ENCODE peak calls at places on chromosomes 3 and 15, in seven cellular contexts. W, B, G, X, I, Z and D are unnamed samples.

GRCh38 chr3:157127268-157127667 is 32.7 kb downstream of the CCNL1 start:
- DNase-seq in W (no peak), B (no peak), G (no peak), X (no peak), I (no peak), Z (no peak), D (no peak)

GRCh38 chr3:50372349-50372748 is 13.0 kb upstream of the TMEM115 start:
- DNase-seq in W (no peak), B (no peak), G (no peak), X (no peak), I (no peak), Z (no peak), D (no peak)

GRCh38 chr3:184448321-184449160 is 68.7 kb downstream of the CHRD start:
- DNase-seq in W (no peak), B (no peak), G (no peak), X (no peak), I (no peak), Z (no peak), D (no peak)

GRCh38 chr3:46188708-46189107 is 19.4 kb downstream of the CCR1 start:
- DNase-seq in W (no peak), B (no peak), G (no peak), X (no peak), I (no peak), Z (no peak), D (no peak)

GRCh38 chr15:81313686-81314085 is 10.3 kb downstream of the STARD5 start:
- DNase-seq in W (no peak), B (no peak), G (no peak), X (no peak), I (no peak), Z (no peak), D (no peak)

GRCh38 chr15:35933531-35933930 is 387.6 kb upstream of the DPH6 start:
- DNase-seq in W (no peak), B (no peak), G (no peak), X (no peak), I (no peak), Z (no peak), D (no peak)

GRCh38 chr15:69751575-69751974 is 299.0 kb downstream of the RPLP1 start:
- DNase-seq in W (no peak), B (no peak), G (no peak), X (no peak), I (no peak), Z (no peak), D (no peak)

GRCh38 chr3:169855514-169855913 is 14.2 kb downstream of the LRRC31 start:
- DNase-seq in W (no peak), B (no peak), G (no peak), X (no peak), I (no peak), Z (no peak), D (no peak)

GRCh38 chr3:72384602-72385001 is 463.6 kb downstream of the SHQ1 start:
- DNase-seq in W (no peak), B (no peak), G (no peak), X (no peak), I (no peak), Z (no peak), D (no peak)

GRCh38 chr3:131326307-131326706 is 55.3 kb upstream of the NUDT16 start:
- DNase-seq in W (no peak), B (no peak), G (no peak), X (no peak), I (no peak), Z (no peak), D (no peak)

GRCh38 chr15:69554321-69554961 is 101.8 kb downstream of the RPLP1 start:
- DNase-seq in W (no peak), B (no peak), G (peak), X (no peak), I (no peak), Z (no peak), D (no peak)

GRCh38 chr15:70509282-70510272 is 253.8 kb downstream of the UACA start:
- DNase-seq in W (no peak), B (no peak), G (no peak), X (no peak), I (no peak), Z (no peak), D (no peak)

GRCh38 chr3:27311400-27311799 is 57.8 kb downstream of the NEK10 start:
- DNase-seq in W (no peak), B (no peak), G (no peak), X (no peak), I (peak), Z (no peak), D (no peak)